ENCODE peak calls at places on chromosome 21, in nine cellular contexts. W is IMR-90, R is adrenal gland, U is heart right ventricle, G is K562, X is stomach, A is colonic mucosa, P is left lung, J is cardiac muscle cell. S is an unnamed sample. For H3K36me3, the result is how much of the 10 kb centered on the place peaks cover.

GRCh38 chr21:45050361-45050785 is 24.0 kb upstream of the ADARB1 start:
- DNase-seq in J (no peak), A (no peak), R (no peak), U (no peak), G (no peak), W (no peak), X (no peak), P (no peak), S (no peak)

GRCh38 chr21:41589620-41590175 is 81.7 kb upstream of the TMPRSS2 start:
- DNase-seq in U (no peak), R (no peak), P (no peak), J (no peak), G (no peak), W (no peak), X (peak), A (no peak), S (no peak)

GRCh38 chr21:16086936-16087335 is 357.2 kb downstream of the USP25 start:
- DNase-seq in R (no peak), G (no peak), P (no peak), W (no peak), X (no peak), J (peak), U (no peak), A (no peak), S (no peak)

GRCh38 chr21:41600961-41601572 is 93.1 kb upstream of the TMPRSS2 start:
- DNase-seq in X (peak), U (no peak), A (no peak), W (no peak), R (no peak), G (no peak), J (no peak), P (peak), S (no peak)

GRCh38 chr21:40165212-40165611 is 298.0 kb downstream of the PCP4 start:
- DNase-seq in W (no peak), X (no peak), R (no peak), U (peak), A (no peak), J (peak), P (no peak), G (no peak), S (no peak)

GRCh38 chr21:34166468-34166867 is 93.1 kb downstream of the MRPS6 start:
- DNase-seq in W (no peak), U (no peak), J (no peak), A (no peak), G (peak), R (no peak), P (no peak), X (no peak), S (no peak)

GRCh38 chr21:18529253-18529652 is 125.7 kb upstream of the TMPRSS15 start:
- DNase-seq in A (no peak), G (no peak), U (no peak), W (no peak), P (no peak), R (no peak), X (no peak), J (no peak), S (no peak)

GRCh38 chr21:39660596-39660995 is 47.9 kb downstream of the B3GALT5 start:
- DNase-seq in J (no peak), X (no peak), W (peak), A (peak), U (peak), P (no peak), R (no peak), G (no peak), S (peak)

GRCh38 chr21:28336299-28336698 is 656.4 kb downstream of the LTN1 start:
- DNase-seq in R (no peak), U (peak), P (no peak), X (peak), A (no peak), J (peak), W (peak), G (no peak), S (peak)

GRCh38 chr21:38756746-38757145 is 49.0 kb upstream of the ETS2 start:
- DNase-seq in W (peak), G (no peak), U (no peak), X (no peak), P (no peak), J (peak), R (no peak), A (no peak), S (no peak)

GRCh38 chr21:31293986-31294385 is 50.1 kb downstream of the TIAM1 start:
- DNase-seq in P (no peak), W (peak), J (no peak), R (no peak), A (no peak), G (no peak), U (no peak), X (no peak), S (no peak)

GRCh38 chr21:31509108-31510017 is 150.1 kb upstream of the SOD1 start:
- DNase-seq in J (no peak), R (no peak), U (no peak), X (no peak), W (no peak), G (peak), P (no peak), A (peak), S (no peak)

DNA sequence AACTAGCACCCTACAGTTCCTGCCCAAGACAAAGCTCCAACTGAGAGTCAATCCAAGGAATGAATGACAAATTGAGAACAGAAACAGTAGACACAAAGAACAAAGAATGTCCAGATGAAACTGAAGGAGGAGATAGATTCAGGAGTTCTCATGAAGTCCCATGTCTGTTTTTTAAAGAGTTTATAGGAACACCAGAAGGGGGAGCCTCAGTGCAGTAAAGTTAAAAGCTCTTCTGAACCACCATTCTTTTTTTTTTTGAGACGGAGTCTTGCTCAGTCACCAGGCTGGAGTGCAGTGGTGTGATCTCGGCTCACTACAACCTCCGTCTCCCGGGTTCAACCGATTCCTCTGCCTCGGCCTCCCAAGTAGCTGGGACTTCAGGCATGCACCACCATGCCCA is 323.6 kb downstream of the MRPL39 start:
- DNase-seq in R (no peak), G (no peak), P (no peak), J (peak), A (no peak), U (no peak), W (peak), X (no peak), S (no peak)
- TF ChIP-seq CTCF in R (peak), G (no peak), P (no peak), J (peak), A (no peak), U (no peak), W (peak), X (no peak), S (no peak)

GRCh38 chr21:46366966-46367365 is 43.0 kb downstream of the PCNT start:
- DNase-seq in P (no peak), U (no peak), R (no peak), W (no peak), A (no peak), X (no peak), J (no peak), G (no peak), S (no peak)

GRCh38 chr21:46368533-46369285 is 44.8 kb downstream of the PCNT start:
- DNase-seq in U (no peak), W (no peak), X (no peak), J (no peak), R (no peak), G (no peak), A (no peak), P (no peak), S (no peak)

GRCh38 chr21:46366091-46366490 is 42.1 kb downstream of the PCNT start:
- DNase-seq in P (no peak), X (no peak), A (no peak), W (no peak), G (no peak), R (no peak), U (no peak), J (no peak), S (no peak)

GRCh38 chr21:46363698-46364097 is 39.7 kb downstream of the PCNT start:
- DNase-seq in X (no peak), R (no peak), P (no peak), J (no peak), U (no peak), A (no peak), W (no peak), G (no peak), S (peak)

GRCh38 chr21:46366561-46366960 is 42.6 kb downstream of the PCNT start:
- DNase-seq in A (no peak), R (no peak), J (no peak), X (no peak), P (no peak), G (no peak), U (no peak), W (no peak), S (no peak)
- H3K36me3 ChIP-seq in A (under half), R (under half), J (under half), X (half or more), P (half or more), G (half or more), U (half or more), W (under half), S (under half)

GRCh38 chr21:37564924-37565529 is 198.5 kb downstream of the DYRK1A start:
- DNase-seq in X (no peak), J (no peak), G (peak), W (peak), A (no peak), P (no peak), U (no peak), R (peak), S (no peak)

GRCh38 chr21:37565530-37566223 is 199.1 kb downstream of the DYRK1A start:
- DNase-seq in A (no peak), G (peak), J (no peak), X (no peak), P (no peak), R (no peak), U (peak), W (peak), S (peak)

GRCh38 chr21:37563641-37564340 is 197.2 kb downstream of the DYRK1A start:
- DNase-seq in G (peak), A (peak), W (peak), U (peak), P (peak), R (peak), X (peak), J (peak), S (peak)

GRCh38 chr21:37562920-37563640 is 196.5 kb downstream of the DYRK1A start:
- DNase-seq in R (peak), P (peak), U (peak), A (peak), J (no peak), W (no peak), X (no peak), G (peak), S (peak)

GRCh38 chr21:37564341-37564923 is 197.9 kb downstream of the DYRK1A start:
- DNase-seq in A (peak), G (peak), P (peak), R (peak), J (peak), W (peak), X (peak), U (peak), S (peak)
- TF ChIP-seq CTCF in A (no peak), G (peak), P (no peak), R (no peak), J (no peak), W (peak), X (no peak), U (no peak), S (no peak)

DNA sequence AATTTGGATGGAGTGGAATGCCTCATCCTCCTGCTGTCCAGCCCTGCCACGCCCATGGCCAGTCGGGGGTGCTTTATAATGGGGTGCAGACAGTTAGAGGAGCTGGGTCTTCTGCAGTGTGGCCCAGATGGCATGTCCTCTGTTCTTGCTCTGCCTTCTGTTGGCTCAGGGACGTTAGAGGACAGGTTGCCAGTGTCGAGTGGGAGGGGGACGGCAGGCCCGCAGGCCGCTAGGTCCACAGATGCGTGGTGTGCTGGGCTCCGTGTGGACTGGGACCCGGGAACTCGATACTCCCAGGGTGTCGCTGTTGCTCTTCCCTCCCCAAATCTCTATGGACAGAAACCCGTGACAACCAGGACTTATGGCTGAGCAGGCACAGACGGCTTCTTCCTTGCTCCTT is 33.3 kb downstream of the SIM2 start:
- DNase-seq in X (no peak), W (no peak), R (no peak), J (no peak), P (no peak), U (no peak), G (peak), A (no peak), S (no peak)
- H3K36me3 ChIP-seq in X (under half), W (under half), R (under half), J (under half), P (under half), U (under half), G (under half), A (under half), S (under half)

DNA sequence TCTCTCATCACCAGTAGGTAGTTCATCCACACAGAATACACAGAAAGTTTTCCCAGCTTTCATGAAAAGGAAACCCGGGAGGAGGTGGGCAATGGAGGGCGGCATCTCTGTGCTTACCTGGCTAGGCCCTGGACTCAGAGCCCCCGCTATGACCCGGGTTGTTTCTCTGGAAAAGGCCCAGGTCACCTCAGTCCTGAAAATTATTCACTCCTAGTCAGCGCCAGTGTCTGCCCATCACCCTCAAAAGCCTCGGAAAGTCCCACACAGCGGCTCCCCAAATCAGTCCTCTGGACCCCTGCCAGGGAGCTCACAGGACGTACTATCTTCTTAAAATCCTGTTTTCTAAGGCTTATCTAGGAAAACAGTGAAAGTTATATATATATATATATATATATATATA is 51.2 kb downstream of the TCP10L start:
- DNase-seq in R (no peak), U (no peak), W (no peak), J (no peak), P (no peak), G (no peak), X (no peak), A (no peak), S (no peak)
- TF ChIP-seq CTCF in R (no peak), U (no peak), W (no peak), J (no peak), P (no peak), G (no peak), X (no peak), A (no peak), S (no peak)

S was measured in testis.